ENCODE peak calls at places on chromosomes 13 and 19, in seven cellular contexts. N, G, A, B, Y, F and C are unnamed samples.

GRCh38 chr19:43316591-43317319 is 36.7 kb upstream of the CD177 start:
- DNase-seq in N (peak), G (peak), A (no peak), B (no peak), Y (peak), F (peak), C (no peak)

GRCh38 chr13:100175078-100175802 is 86.3 kb downstream of the PCCA start:
- DNase-seq in N (peak), G (no peak), A (no peak), B (no peak), Y (no peak), F (no peak), C (no peak)

GRCh38 chr13:112990783-112991182 is 21.8 kb downstream of the MCF2L start:
- DNase-seq in N (peak), G (no peak), A (no peak), B (no peak), Y (peak), F (no peak), C (no peak)

GRCh38 chr19:17532116-17532515 is 20.7 kb downstream of the PGLS start:
- DNase-seq in N (no peak), G (no peak), A (no peak), B (no peak), Y (no peak), F (no peak), C (no peak)

GRCh38 chr13:20363604-20364003 is 131.5 kb upstream of the GJB6 start:
- DNase-seq in N (peak), G (peak), A (no peak), B (no peak), Y (no peak), F (no peak), C (no peak)

GRCh38 chr13:63578796-63579195 is 2163.1 kb upstream of the PCDH20 start:
- DNase-seq in N (no peak), G (no peak), A (no peak), B (no peak), Y (no peak), F (no peak), C (no peak)

GRCh38 chr19:55385749-55386514 is at the start of gene RPL28:
- DNase-seq in N (peak), G (peak), A (peak), B (peak), Y (peak), F (peak), C (peak)

GRCh38 chr13:109427148-109427547 is 359.2 kb downstream of the IRS2 start:
- DNase-seq in N (no peak), G (peak), A (no peak), B (no peak), Y (no peak), F (peak), C (no peak)

GRCh38 chr19:49591731-49592485 is 926 bp downstream of the PRR12 start:
- DNase-seq in N (peak), G (peak), A (peak), B (peak), Y (peak), F (peak), C (no peak)

GRCh38 chr19:30602661-30603322 is 230.6 kb downstream of the ZNF536 start:
- DNase-seq in N (no peak), G (no peak), A (no peak), B (no peak), Y (peak), F (no peak), C (no peak)

GRCh38 chr19:53916004-53916403 is 6.9 kb downstream of the CACNG7 start:
- DNase-seq in N (no peak), G (no peak), A (no peak), B (no peak), Y (no peak), F (no peak), C (no peak)

GRCh38 chr19:403221-404036 is 5.5 kb downstream of the C2CD4C start:
- DNase-seq in N (no peak), G (no peak), A (no peak), B (peak), Y (no peak), F (no peak), C (no peak)

GRCh38 chr13:40116008-40116407 is 460.5 kb downstream of the COG6 start:
- DNase-seq in N (no peak), G (peak), A (no peak), B (peak), Y (no peak), F (no peak), C (no peak)

GRCh38 chr19:23481043-23481442 is 85.8 kb upstream of the ZNF91 start:
- DNase-seq in N (no peak), G (no peak), A (no peak), B (no peak), Y (no peak), F (no peak), C (no peak)

GRCh38 chr19:58274771-58275199 is 4.0 kb upstream of the ZNF8 start:
- DNase-seq in N (no peak), G (peak), A (no peak), B (no peak), Y (no peak), F (no peak), C (no peak)

GRCh38 chr13:34179481-34179880 is 361.5 kb downstream of the RFC3 start:
- DNase-seq in N (peak), G (no peak), A (no peak), B (no peak), Y (no peak), F (peak), C (no peak)

GRCh38 chr19:19043881-19044280 is 10.5 kb downstream of the ARMC6 start:
- DNase-seq in N (no peak), G (no peak), A (no peak), B (no peak), Y (no peak), F (no peak), C (no peak)

GRCh38 chr13:101305981-101306411 is 110.3 kb downstream of the NALCN start:
- DNase-seq in N (no peak), G (no peak), A (no peak), B (no peak), Y (no peak), F (no peak), C (no peak)

GRCh38 chr13:80359459-80360297 is 18.8 kb upstream of the SPRY2 start:
- DNase-seq in N (peak), G (peak), A (no peak), B (no peak), Y (no peak), F (peak), C (no peak)

GRCh38 chr19:2251577-2252480 is 2.7 kb downstream of the AMH start:
- DNase-seq in N (no peak), G (no peak), A (no peak), B (no peak), Y (no peak), F (no peak), C (no peak)

GRCh38 chr19:48274173-48274572 is 4.3 kb downstream of the ZNF114 start:
- DNase-seq in N (no peak), G (peak), A (no peak), B (no peak), Y (no peak), F (no peak), C (no peak)

GRCh38 chr19:1252221-1252817 is 3.9 kb downstream of the MIDN start:
- DNase-seq in N (no peak), G (peak), A (peak), B (peak), Y (no peak), F (peak), C (peak)

GRCh38 chr13:27036236-27036981 is 135.2 kb downstream of the USP12 start:
- DNase-seq in N (no peak), G (no peak), A (no peak), B (no peak), Y (no peak), F (peak), C (no peak)
- H3K4me3 ChIP-seq in N (no peak), G (no peak), A (no peak), B (no peak), Y (no peak), F (peak), C (no peak)

DNA sequence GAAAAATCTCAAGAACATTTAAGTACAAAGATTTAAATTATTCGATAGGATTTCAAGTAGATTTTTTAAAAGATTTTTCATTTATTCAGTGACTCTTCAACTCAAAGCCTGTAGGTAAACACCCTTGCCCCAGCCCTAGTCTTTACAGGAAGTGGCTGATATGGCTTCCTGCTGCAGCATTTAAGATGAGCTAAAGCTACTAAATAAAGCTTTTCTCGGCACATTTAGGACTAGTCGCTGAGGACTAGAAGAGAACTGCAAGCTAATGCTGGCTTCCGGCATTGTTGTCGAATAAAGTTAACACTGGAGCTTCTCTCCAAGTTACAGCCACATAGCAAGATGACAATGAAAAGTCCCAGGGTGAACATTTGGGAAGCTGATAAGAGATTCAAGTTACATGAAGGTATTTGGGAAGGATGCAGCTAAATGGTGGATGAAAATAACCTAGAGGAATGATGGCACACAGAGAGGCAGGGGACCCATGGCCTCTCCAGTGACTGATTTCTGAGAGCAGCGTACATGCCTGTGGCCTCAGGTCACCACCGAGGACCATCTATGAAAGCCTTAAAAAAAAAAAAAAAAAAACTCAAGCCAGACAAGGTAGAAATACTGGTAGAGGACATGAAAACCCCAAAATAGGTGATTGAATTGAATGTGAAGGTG is 155.6 kb downstream of the DCT start:
- DNase-seq in N (no peak), G (no peak), A (no peak), B (no peak), Y (no peak), F (no peak), C (no peak)
- H3K4me3 ChIP-seq in N (no peak), G (no peak), A (no peak), B (no peak), Y (no peak), F (no peak), C (no peak)

DNA sequence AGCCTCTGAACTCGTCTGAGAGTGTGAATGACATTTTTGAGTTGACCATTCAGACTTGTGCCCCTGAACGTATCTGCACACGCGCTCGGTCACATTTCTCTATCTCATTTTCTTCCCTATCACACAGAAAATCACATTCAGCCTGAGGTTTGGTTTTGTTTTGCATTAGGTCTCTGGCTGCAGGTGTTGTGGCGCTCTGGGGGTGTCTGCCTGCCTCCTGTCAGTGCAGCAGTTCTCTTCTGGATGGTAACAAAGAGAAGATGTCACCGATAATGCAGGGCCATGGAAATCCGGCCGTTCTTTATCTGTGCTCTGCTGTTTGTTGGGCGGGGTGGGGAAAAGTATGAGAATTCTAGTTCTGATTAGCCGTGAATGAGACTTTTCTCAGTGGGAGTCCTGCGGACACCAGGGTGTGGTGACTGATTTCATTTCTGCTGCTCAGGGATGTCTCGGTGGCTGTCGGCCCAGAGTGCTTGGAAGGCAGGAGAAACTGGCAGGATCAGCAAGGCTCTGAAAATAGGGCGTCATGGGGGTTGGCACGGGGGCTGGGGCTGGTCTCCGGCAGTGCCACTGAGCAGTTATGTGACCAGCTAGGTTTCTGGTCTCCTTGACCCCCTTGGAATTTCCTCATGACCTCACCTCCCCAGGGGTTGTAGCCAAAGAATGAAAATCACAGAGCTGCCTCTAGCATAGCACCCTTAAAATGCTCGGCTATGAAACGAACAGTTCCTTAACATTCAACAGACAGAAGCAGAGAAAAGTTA is 5.1 kb downstream of the RNF113B start:
- DNase-seq in N (peak), G (peak), A (peak), B (no peak), Y (no peak), F (peak), C (no peak)
- H3K4me3 ChIP-seq in N (no peak), G (no peak), A (peak), B (no peak), Y (no peak), F (peak), C (peak)

GRCh38 chr19:41864374-41864773 is 4.3 kb downstream of the RPS19 start:
- DNase-seq in N (no peak), G (no peak), A (no peak), B (no peak), Y (no peak), F (no peak), C (no peak)

GRCh38 chr19:41861846-41862245 is 1.8 kb downstream of the RPS19 start:
- DNase-seq in N (no peak), G (no peak), A (no peak), B (no peak), Y (no peak), F (no peak), C (no peak)

GRCh38 chr19:41861098-41861768 is 1.2 kb downstream of the RPS19 start:
- DNase-seq in N (no peak), G (no peak), A (no peak), B (no peak), Y (no peak), F (peak), C (no peak)

GRCh38 chr19:41863209-41863931 is 3.3 kb downstream of the RPS19 start:
- DNase-seq in N (no peak), G (no peak), A (no peak), B (no peak), Y (no peak), F (no peak), C (no peak)

GRCh38 chr19:41862445-41862986 is 2.5 kb downstream of the RPS19 start:
- DNase-seq in N (no peak), G (no peak), A (no peak), B (no peak), Y (no peak), F (no peak), C (no peak)
- H3K4me3 ChIP-seq in N (peak), G (peak), A (no peak), B (no peak), Y (no peak), F (peak), C (peak)

GRCh38 chr19:9413240-9413954 is 22.0 kb downstream of the ZNF266 start:
- DNase-seq in N (no peak), G (no peak), A (no peak), B (no peak), Y (no peak), F (no peak), C (no peak)
- H3K4me3 ChIP-seq in N (no peak), G (no peak), A (no peak), B (no peak), Y (no peak), F (peak), C (peak)